ENCODE peak calls at places on chromosome 14, in six cellular contexts. One of them, this sample, is unnamed.

GRCh38 chr14:96363751-96364336 is 518 bp downstream of the GSKIP start:
- DNase-seq in HCT116: no peak
- DNase-seq in esophagus squamous epithelium: no peak
- DNase-seq in endothelial cell of umbilical vein: peak
- DNase-seq in pancreas: peak
- DNase-seq in Peyer's patch: peak
- DNase-seq in this sample: peak

GRCh38 chr14:58772814-58773620 is 135.3 kb downstream of the DACT1 start:
- DNase-seq in Peyer's patch: no peak
- DNase-seq in esophagus squamous epithelium: no peak
- DNase-seq in HCT116: peak
- DNase-seq in endothelial cell of umbilical vein: no peak
- DNase-seq in pancreas: no peak
- DNase-seq in this sample: no peak

GRCh38 chr14:55221186-55221585 is 29.8 kb upstream of the DLGAP5 start:
- DNase-seq in esophagus squamous epithelium: no peak
- DNase-seq in HCT116: no peak
- DNase-seq in Peyer's patch: no peak
- DNase-seq in pancreas: no peak
- DNase-seq in endothelial cell of umbilical vein: peak
- DNase-seq in this sample: no peak

GRCh38 chr14:72636871-72637270 is 257.0 kb downstream of the DPF3 start:
- DNase-seq in pancreas: no peak
- DNase-seq in Peyer's patch: no peak
- DNase-seq in esophagus squamous epithelium: no peak
- DNase-seq in HCT116: no peak
- DNase-seq in endothelial cell of umbilical vein: no peak
- DNase-seq in this sample: no peak

GRCh38 chr14:73238941-73239340 is 1.6 kb downstream of the PAPLN start:
- DNase-seq in esophagus squamous epithelium: no peak
- DNase-seq in Peyer's patch: no peak
- DNase-seq in HCT116: no peak
- DNase-seq in pancreas: no peak
- DNase-seq in endothelial cell of umbilical vein: no peak
- DNase-seq in this sample: no peak

GRCh38 chr14:85154714-85155113 is 375.2 kb upstream of the FLRT2 start:
- DNase-seq in pancreas: no peak
- DNase-seq in endothelial cell of umbilical vein: no peak
- DNase-seq in Peyer's patch: no peak
- DNase-seq in HCT116: no peak
- DNase-seq in esophagus squamous epithelium: no peak
- DNase-seq in this sample: no peak

GRCh38 chr14:102693006-102693755 is 84.1 kb upstream of the TRAF3 start:
- DNase-seq in pancreas: no peak
- DNase-seq in esophagus squamous epithelium: no peak
- DNase-seq in endothelial cell of umbilical vein: no peak
- DNase-seq in HCT116: no peak
- DNase-seq in Peyer's patch: no peak
- DNase-seq in this sample: no peak

GRCh38 chr14:41498959-41499358 is 107.7 kb upstream of the LRFN5 start:
- DNase-seq in HCT116: no peak
- DNase-seq in Peyer's patch: no peak
- DNase-seq in esophagus squamous epithelium: no peak
- DNase-seq in endothelial cell of umbilical vein: no peak
- DNase-seq in pancreas: no peak
- DNase-seq in this sample: no peak

GRCh38 chr14:29271669-29272068 is 505.1 kb downstream of the FOXG1 start:
- DNase-seq in Peyer's patch: no peak
- DNase-seq in endothelial cell of umbilical vein: peak
- DNase-seq in pancreas: no peak
- DNase-seq in HCT116: no peak
- DNase-seq in esophagus squamous epithelium: no peak
- DNase-seq in this sample: no peak

GRCh38 chr14:49659526-49660455 is 24.7 kb upstream of the DNAAF2 start:
- DNase-seq in endothelial cell of umbilical vein: no peak
- DNase-seq in pancreas: no peak
- DNase-seq in HCT116: no peak
- DNase-seq in Peyer's patch: no peak
- DNase-seq in esophagus squamous epithelium: no peak
- DNase-seq in this sample: no peak

GRCh38 chr14:45891417-45892080 is 638.5 kb upstream of the MIS18BP1 start:
- DNase-seq in Peyer's patch: no peak
- DNase-seq in HCT116: no peak
- DNase-seq in endothelial cell of umbilical vein: no peak
- DNase-seq in pancreas: no peak
- DNase-seq in esophagus squamous epithelium: no peak
- DNase-seq in this sample: no peak

GRCh38 chr14:33692762-33693161 is 258.1 kb downstream of the EGLN3 start:
- DNase-seq in endothelial cell of umbilical vein: peak
- DNase-seq in HCT116: no peak
- DNase-seq in esophagus squamous epithelium: no peak
- DNase-seq in pancreas: no peak
- DNase-seq in Peyer's patch: no peak
- DNase-seq in this sample: no peak

GRCh38 chr14:89027097-89027740 is 202.8 kb downstream of the TTC8 start:
- DNase-seq in HCT116: peak
- DNase-seq in endothelial cell of umbilical vein: peak
- DNase-seq in esophagus squamous epithelium: no peak
- DNase-seq in pancreas: peak
- DNase-seq in Peyer's patch: peak
- DNase-seq in this sample: peak

GRCh38 chr14:75476274-75476995 is 45.8 kb upstream of the BATF start:
- DNase-seq in Peyer's patch: no peak
- DNase-seq in esophagus squamous epithelium: no peak
- DNase-seq in HCT116: no peak
- DNase-seq in endothelial cell of umbilical vein: no peak
- DNase-seq in pancreas: no peak
- DNase-seq in this sample: peak

GRCh38 chr14:70822706-70823185 is 13.4 kb upstream of the MAP3K9 start:
- DNase-seq in esophagus squamous epithelium: no peak
- DNase-seq in endothelial cell of umbilical vein: no peak
- DNase-seq in HCT116: no peak
- DNase-seq in Peyer's patch: no peak
- DNase-seq in pancreas: peak
- DNase-seq in this sample: no peak

GRCh38 chr14:74219806-74220205 is 19.4 kb upstream of the VSX2 start:
- DNase-seq in pancreas: no peak
- DNase-seq in endothelial cell of umbilical vein: no peak
- DNase-seq in Peyer's patch: no peak
- DNase-seq in HCT116: no peak
- DNase-seq in esophagus squamous epithelium: no peak
- DNase-seq in this sample: no peak

GRCh38 chr14:37116933-37117844 is 55.2 kb downstream of the SLC25A21 start:
- DNase-seq in esophagus squamous epithelium: no peak
- DNase-seq in endothelial cell of umbilical vein: peak
- DNase-seq in Peyer's patch: no peak
- DNase-seq in HCT116: peak
- DNase-seq in pancreas: no peak
- DNase-seq in this sample: no peak

DNA sequence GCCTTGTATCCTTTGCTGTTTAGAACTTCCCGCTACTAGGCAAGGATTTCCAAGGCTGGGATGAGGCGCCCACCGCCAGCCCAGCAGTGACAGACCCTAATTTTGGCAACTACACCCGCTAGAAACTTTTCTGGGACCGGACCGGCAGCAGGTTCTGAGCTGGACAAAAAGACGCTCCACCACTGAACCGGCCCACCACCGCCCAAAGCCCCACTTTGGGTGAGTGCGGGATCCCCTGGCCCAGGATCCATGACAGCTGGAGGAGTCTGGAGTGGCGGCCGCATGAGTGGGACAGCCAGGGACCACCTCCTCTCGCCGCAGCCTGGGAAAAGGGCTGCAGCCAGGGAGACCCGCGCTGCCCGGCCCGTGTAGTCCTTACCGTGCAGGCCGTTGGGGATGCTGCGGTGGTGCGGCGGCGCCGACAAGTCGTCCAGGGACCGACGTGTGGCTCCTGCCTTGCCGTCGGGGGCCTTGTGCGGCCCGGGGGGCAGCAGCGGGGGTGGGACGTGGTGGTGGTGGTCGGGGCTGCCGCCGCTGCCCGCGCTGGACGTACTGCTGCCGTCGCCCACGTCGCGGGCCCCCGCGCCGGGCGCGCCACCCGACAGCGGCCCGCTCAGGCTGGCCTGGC is 1.1 kb downstream of the CCDC85C start:
- DNase-seq in esophagus squamous epithelium: no peak
- DNase-seq in HCT116: no peak
- DNase-seq in pancreas: no peak
- DNase-seq in endothelial cell of umbilical vein: no peak
- DNase-seq in Peyer's patch: no peak
- DNase-seq in this sample: no peak
- H3K27ac ChIP-seq in esophagus squamous epithelium: peak
- H3K27ac ChIP-seq in HCT116: no peak
- H3K27ac ChIP-seq in pancreas: no peak
- H3K27ac ChIP-seq in endothelial cell of umbilical vein: no peak
- H3K27ac ChIP-seq in Peyer's patch: peak
- H3K27ac ChIP-seq in this sample: peak

GRCh38 chr14:24351517-24351916 is 11.7 kb upstream of the RIPK3 start:
- DNase-seq in endothelial cell of umbilical vein: peak
- DNase-seq in esophagus squamous epithelium: no peak
- DNase-seq in Peyer's patch: no peak
- DNase-seq in HCT116: no peak
- DNase-seq in pancreas: no peak
- DNase-seq in this sample: no peak

GRCh38 chr14:24356208-24356607 is 11.8 kb upstream of the NFATC4 start:
- DNase-seq in Peyer's patch: no peak
- DNase-seq in HCT116: no peak
- DNase-seq in endothelial cell of umbilical vein: no peak
- DNase-seq in pancreas: no peak
- DNase-seq in esophagus squamous epithelium: no peak
- DNase-seq in this sample: no peak

GRCh38 chr14:24349742-24350141 is 10.0 kb upstream of the RIPK3 start:
- DNase-seq in esophagus squamous epithelium: no peak
- DNase-seq in Peyer's patch: no peak
- DNase-seq in pancreas: no peak
- DNase-seq in endothelial cell of umbilical vein: no peak
- DNase-seq in HCT116: no peak
- DNase-seq in this sample: no peak

GRCh38 chr14:24353551-24354529 is 14.0 kb upstream of the RIPK3 start:
- DNase-seq in endothelial cell of umbilical vein: no peak
- DNase-seq in Peyer's patch: no peak
- DNase-seq in pancreas: no peak
- DNase-seq in HCT116: no peak
- DNase-seq in esophagus squamous epithelium: no peak
- DNase-seq in this sample: no peak

GRCh38 chr14:24355009-24355408 is 13.0 kb upstream of the NFATC4 start:
- DNase-seq in esophagus squamous epithelium: no peak
- DNase-seq in endothelial cell of umbilical vein: no peak
- DNase-seq in HCT116: no peak
- DNase-seq in pancreas: no peak
- DNase-seq in Peyer's patch: no peak
- DNase-seq in this sample: no peak
- H3K27ac ChIP-seq in esophagus squamous epithelium: no peak
- H3K27ac ChIP-seq in endothelial cell of umbilical vein: no peak
- H3K27ac ChIP-seq in HCT116: no peak
- H3K27ac ChIP-seq in pancreas: no peak
- H3K27ac ChIP-seq in Peyer's patch: no peak
- H3K27ac ChIP-seq in this sample: peak

DNA sequence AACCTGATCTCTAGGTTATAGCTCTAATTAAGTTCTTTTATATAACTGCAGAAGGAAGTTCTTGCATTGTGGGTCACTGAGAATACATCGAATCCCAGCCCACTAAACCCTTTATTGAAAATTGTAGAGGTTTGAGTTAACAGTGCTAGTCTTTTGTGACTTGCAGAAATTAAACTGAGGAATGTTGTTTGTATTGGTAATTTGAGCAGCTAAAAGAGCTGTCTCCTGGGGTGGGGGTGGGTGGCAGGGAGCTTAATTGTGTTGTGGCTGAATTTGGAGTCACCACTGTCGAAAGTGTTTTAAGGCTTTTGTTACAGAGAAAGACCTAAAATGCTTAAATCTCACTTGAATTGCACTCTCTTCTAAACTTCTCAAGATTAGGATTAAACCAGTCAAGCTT is 3.2 kb upstream of the COX8C start:
- DNase-seq in endothelial cell of umbilical vein: no peak
- DNase-seq in HCT116: no peak
- DNase-seq in esophagus squamous epithelium: no peak
- DNase-seq in pancreas: no peak
- DNase-seq in Peyer's patch: no peak
- DNase-seq in this sample: no peak
- H3K27ac ChIP-seq in endothelial cell of umbilical vein: no peak
- H3K27ac ChIP-seq in HCT116: no peak
- H3K27ac ChIP-seq in esophagus squamous epithelium: no peak
- H3K27ac ChIP-seq in pancreas: no peak
- H3K27ac ChIP-seq in Peyer's patch: no peak
- H3K27ac ChIP-seq in this sample: no peak

GRCh38 chr14:69045857-69046351 is 66.8 kb upstream of the ACTN1 start:
- DNase-seq in Peyer's patch: no peak
- DNase-seq in endothelial cell of umbilical vein: peak
- DNase-seq in pancreas: no peak
- DNase-seq in HCT116: no peak
- DNase-seq in esophagus squamous epithelium: no peak
- DNase-seq in this sample: no peak
- H3K27ac ChIP-seq in Peyer's patch: peak
- H3K27ac ChIP-seq in endothelial cell of umbilical vein: peak
- H3K27ac ChIP-seq in pancreas: no peak
- H3K27ac ChIP-seq in HCT116: no peak
- H3K27ac ChIP-seq in esophagus squamous epithelium: peak
- H3K27ac ChIP-seq in this sample: peak

This sample was measured in lung.